ENCODE peak calls at places on chromosomes 11 and 22, in six cellular contexts. One of them, this sample, is unnamed.

GRCh38 chr11:5865826-5866225 is 8.3 kb upstream of the OR52E8 start:
- DNase-seq in A549: no peak
- DNase-seq in K562: no peak
- DNase-seq in SK-N-SH: no peak
- DNase-seq in GM12878: no peak
- DNase-seq in HepG2: no peak
- DNase-seq in this sample: no peak

GRCh38 chr22:50209893-50210292 is 9.1 kb downstream of the SELENOO start:
- DNase-seq in A549: peak
- DNase-seq in K562: peak
- DNase-seq in SK-N-SH: peak
- DNase-seq in GM12878: no peak
- DNase-seq in HepG2: peak
- DNase-seq in this sample: peak

GRCh38 chr11:48063424-48063978 is 83.1 kb downstream of the PTPRJ start:
- DNase-seq in A549: peak
- DNase-seq in K562: no peak
- DNase-seq in SK-N-SH: no peak
- DNase-seq in GM12878: no peak
- DNase-seq in HepG2: no peak
- DNase-seq in this sample: peak

GRCh38 chr22:29641052-29641780 is 37.8 kb downstream of the NF2 start:
- DNase-seq in A549: no peak
- DNase-seq in K562: no peak
- DNase-seq in SK-N-SH: no peak
- DNase-seq in GM12878: no peak
- DNase-seq in HepG2: no peak
- DNase-seq in this sample: peak

GRCh38 chr22:19973551-19974183 is 32.0 kb upstream of the TXNRD2 start:
- DNase-seq in A549: no peak
- DNase-seq in K562: no peak
- DNase-seq in SK-N-SH: no peak
- DNase-seq in GM12878: no peak
- DNase-seq in HepG2: no peak
- DNase-seq in this sample: no peak

GRCh38 chr22:42856179-42856864 is 751 bp downstream of the ARFGAP3 start:
- DNase-seq in A549: no peak
- DNase-seq in K562: peak
- DNase-seq in SK-N-SH: no peak
- DNase-seq in GM12878: no peak
- DNase-seq in HepG2: peak
- DNase-seq in this sample: peak

GRCh38 chr11:95799531-95799930 is 9.2 kb downstream of the CEP57 start:
- DNase-seq in A549: no peak
- DNase-seq in K562: no peak
- DNase-seq in SK-N-SH: peak
- DNase-seq in GM12878: no peak
- DNase-seq in HepG2: no peak
- DNase-seq in this sample: no peak

GRCh38 chr22:23522642-23523251 is 57.3 kb downstream of the IGLL1 start:
- DNase-seq in A549: no peak
- DNase-seq in K562: no peak
- DNase-seq in SK-N-SH: peak
- DNase-seq in GM12878: no peak
- DNase-seq in HepG2: peak
- DNase-seq in this sample: no peak

GRCh38 chr11:71488086-71488967 is 35.3 kb downstream of the NADSYN1 start:
- DNase-seq in A549: peak
- DNase-seq in K562: peak
- DNase-seq in SK-N-SH: peak
- DNase-seq in GM12878: no peak
- DNase-seq in HepG2: no peak
- DNase-seq in this sample: peak

GRCh38 chr11:116837231-116838091 is at the start of gene APOA1:
- DNase-seq in A549: no peak
- DNase-seq in K562: no peak
- DNase-seq in SK-N-SH: peak
- DNase-seq in GM12878: no peak
- DNase-seq in HepG2: peak
- DNase-seq in this sample: no peak

GRCh38 chr11:88544656-88545280 is 207.2 kb upstream of the CTSC start:
- DNase-seq in A549: no peak
- DNase-seq in K562: no peak
- DNase-seq in SK-N-SH: no peak
- DNase-seq in GM12878: no peak
- DNase-seq in HepG2: no peak
- DNase-seq in this sample: peak

GRCh38 chr11:111312076-111312475 is 13.7 kb downstream of the POU2AF3 start:
- DNase-seq in A549: no peak
- DNase-seq in K562: no peak
- DNase-seq in SK-N-SH: no peak
- DNase-seq in GM12878: no peak
- DNase-seq in HepG2: no peak
- DNase-seq in this sample: no peak

GRCh38 chr11:44559207-44559943 is 6.1 kb upstream of the CD82 start:
- DNase-seq in A549: no peak
- DNase-seq in K562: no peak
- DNase-seq in SK-N-SH: no peak
- DNase-seq in GM12878: peak
- DNase-seq in HepG2: no peak
- DNase-seq in this sample: no peak

GRCh38 chr11:44563716-44564115 is 1.7 kb upstream of the CD82 start:
- DNase-seq in A549: no peak
- DNase-seq in K562: no peak
- DNase-seq in SK-N-SH: no peak
- DNase-seq in GM12878: no peak
- DNase-seq in HepG2: no peak
- DNase-seq in this sample: peak

GRCh38 chr11:44561964-44562734 is 3.3 kb upstream of the CD82 start:
- DNase-seq in A549: no peak
- DNase-seq in K562: no peak
- DNase-seq in SK-N-SH: no peak
- DNase-seq in GM12878: no peak
- DNase-seq in HepG2: no peak
- DNase-seq in this sample: no peak

GRCh38 chr11:44562836-44563460 is 2.5 kb upstream of the CD82 start:
- DNase-seq in A549: no peak
- DNase-seq in K562: no peak
- DNase-seq in SK-N-SH: peak
- DNase-seq in GM12878: no peak
- DNase-seq in HepG2: no peak
- DNase-seq in this sample: no peak

GRCh38 chr11:44561275-44561781 is 4.1 kb upstream of the CD82 start:
- DNase-seq in A549: no peak
- DNase-seq in K562: no peak
- DNase-seq in SK-N-SH: no peak
- DNase-seq in GM12878: no peak
- DNase-seq in HepG2: no peak
- DNase-seq in this sample: peak
- TF ChIP-seq SMC3 in A549: no peak
- TF ChIP-seq SMC3 in K562: no peak
- TF ChIP-seq SMC3 in SK-N-SH: no peak
- TF ChIP-seq SMC3 in GM12878: no peak
- TF ChIP-seq SMC3 in HepG2: no peak
- TF ChIP-seq SMC3 in this sample: no peak

GRCh38 chr22:27918351-27919221 is 470 bp downstream of the PITPNB start:
- DNase-seq in A549: peak
- DNase-seq in K562: peak
- DNase-seq in SK-N-SH: peak
- DNase-seq in GM12878: no peak
- DNase-seq in HepG2: peak
- DNase-seq in this sample: peak

GRCh38 chr22:27919222-27919942 is at the start of gene PITPNB:
- DNase-seq in A549: peak
- DNase-seq in K562: peak
- DNase-seq in SK-N-SH: peak
- DNase-seq in GM12878: peak
- DNase-seq in HepG2: peak
- DNase-seq in this sample: peak

GRCh38 chr22:27925331-27925730 is 6.3 kb upstream of the PITPNB start:
- DNase-seq in A549: no peak
- DNase-seq in K562: no peak
- DNase-seq in SK-N-SH: no peak
- DNase-seq in GM12878: no peak
- DNase-seq in HepG2: no peak
- DNase-seq in this sample: no peak

DNA sequence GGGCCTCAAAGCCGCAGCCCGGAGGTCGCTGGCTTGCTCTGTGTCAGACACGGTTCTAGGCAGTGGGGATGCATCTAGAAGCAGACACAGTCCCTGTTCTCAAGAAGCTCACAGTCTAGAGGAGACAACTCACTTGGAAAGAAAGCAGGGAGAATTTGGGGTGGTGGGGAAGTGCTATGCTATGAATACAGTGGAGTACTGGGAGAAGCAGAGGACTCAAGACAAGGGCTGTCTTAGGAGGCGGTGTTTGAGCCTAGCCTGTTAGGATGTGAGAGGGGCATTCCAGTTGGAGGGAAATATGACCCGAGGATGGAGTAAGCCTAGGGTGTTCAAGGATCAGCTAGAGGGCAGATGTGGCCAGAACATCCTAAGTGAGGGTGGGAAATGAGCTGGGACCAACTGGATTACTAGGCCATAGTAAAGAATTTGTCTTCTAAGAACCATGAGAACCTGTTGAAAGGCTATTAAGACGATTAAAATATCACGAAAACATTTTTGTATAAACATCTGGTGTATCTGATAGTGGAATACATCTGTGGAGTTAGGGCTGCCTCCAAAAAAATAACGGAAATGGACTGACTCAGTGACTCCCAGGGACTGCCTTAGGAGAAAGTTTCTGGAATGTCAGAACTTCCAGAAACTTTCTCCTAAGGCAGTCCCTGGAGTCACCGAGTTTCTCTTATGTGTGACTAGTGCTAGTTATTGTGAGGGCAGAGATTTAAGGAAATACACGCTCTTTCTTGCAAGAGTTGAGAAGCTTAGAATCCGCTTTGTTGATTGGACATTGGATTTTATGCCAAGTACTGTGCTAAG is 1.1 kb upstream of the PITPNB start:
- DNase-seq in A549: peak
- DNase-seq in K562: no peak
- DNase-seq in SK-N-SH: peak
- DNase-seq in GM12878: no peak
- DNase-seq in HepG2: peak
- DNase-seq in this sample: peak
- TF ChIP-seq SMC3 in A549: no peak
- TF ChIP-seq SMC3 in K562: no peak
- TF ChIP-seq SMC3 in SK-N-SH: no peak
- TF ChIP-seq SMC3 in GM12878: no peak
- TF ChIP-seq SMC3 in HepG2: no peak
- TF ChIP-seq SMC3 in this sample: no peak

DNA sequence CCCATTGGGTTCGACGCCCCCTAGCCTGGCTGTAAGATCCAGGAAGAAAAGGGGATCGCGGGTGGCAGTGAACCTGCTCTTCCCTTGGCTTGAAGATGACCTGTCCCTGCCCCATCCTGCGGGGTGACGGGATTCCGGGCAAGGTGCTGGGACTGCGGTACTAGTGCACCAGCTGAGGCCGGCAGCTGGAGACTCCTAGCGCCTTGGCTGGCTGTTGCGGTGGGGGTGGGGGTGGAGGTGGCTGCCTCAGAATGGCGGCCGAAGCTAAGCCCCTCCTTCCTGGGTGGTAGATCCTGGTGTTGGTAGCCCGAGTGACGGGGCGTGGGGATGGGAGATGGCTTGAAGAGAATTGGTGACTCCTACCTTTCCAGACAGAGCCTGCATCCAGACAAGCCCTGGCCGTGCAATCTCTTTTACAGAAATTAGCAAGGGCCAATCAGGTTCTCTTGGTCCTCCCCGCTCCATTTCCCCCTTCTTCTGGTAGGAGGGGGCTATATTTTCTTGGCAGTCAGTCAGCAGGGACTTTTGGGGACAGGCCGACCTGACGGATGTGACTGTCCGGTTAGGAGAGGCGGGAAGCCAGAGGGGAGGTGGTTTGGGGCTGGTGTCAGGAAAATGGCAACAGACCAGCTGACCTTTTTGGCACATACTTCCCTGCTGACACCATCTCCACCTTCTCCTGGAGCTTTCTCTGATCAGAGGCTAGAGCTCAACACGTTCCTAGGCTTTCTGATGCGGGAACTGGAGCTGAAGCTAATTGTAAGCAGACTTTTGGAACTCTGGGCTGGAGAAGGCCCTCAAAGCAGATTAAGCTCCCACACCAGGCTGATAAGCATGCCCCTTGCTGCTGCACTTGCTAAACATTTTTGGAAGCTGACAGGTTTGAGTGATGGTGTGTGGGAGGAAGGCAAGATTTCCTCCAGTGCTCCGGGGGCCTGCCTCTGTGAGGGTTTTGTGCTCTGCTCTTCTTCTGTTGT is 2.0 kb downstream of the NAV2 start:
- DNase-seq in A549: no peak
- DNase-seq in K562: peak
- DNase-seq in SK-N-SH: peak
- DNase-seq in GM12878: no peak
- DNase-seq in HepG2: no peak
- DNase-seq in this sample: peak
- TF ChIP-seq SMC3 in A549: no peak
- TF ChIP-seq SMC3 in K562: no peak
- TF ChIP-seq SMC3 in SK-N-SH: no peak
- TF ChIP-seq SMC3 in GM12878: no peak
- TF ChIP-seq SMC3 in HepG2: no peak
- TF ChIP-seq SMC3 in this sample: no peak

GRCh38 chr11:58573451-58574104 is 2.1 kb downstream of the LPXN start:
- DNase-seq in A549: peak
- DNase-seq in K562: no peak
- DNase-seq in SK-N-SH: no peak
- DNase-seq in GM12878: no peak
- DNase-seq in HepG2: no peak
- DNase-seq in this sample: peak
- TF ChIP-seq SMC3 in A549: no peak
- TF ChIP-seq SMC3 in K562: no peak
- TF ChIP-seq SMC3 in SK-N-SH: no peak
- TF ChIP-seq SMC3 in GM12878: no peak
- TF ChIP-seq SMC3 in HepG2: no peak
- TF ChIP-seq SMC3 in this sample: no peak

GRCh38 chr11:64762916-64763803 is 3.4 kb upstream of the PYGM start:
- DNase-seq in A549: no peak
- DNase-seq in K562: peak
- DNase-seq in SK-N-SH: peak
- DNase-seq in GM12878: no peak
- DNase-seq in HepG2: no peak
- DNase-seq in this sample: peak

GRCh38 chr11:64765291-64765803 is 5.6 kb upstream of the PYGM start:
- DNase-seq in A549: no peak
- DNase-seq in K562: no peak
- DNase-seq in SK-N-SH: peak
- DNase-seq in GM12878: no peak
- DNase-seq in HepG2: no peak
- DNase-seq in this sample: no peak

GRCh38 chr11:64764753-64765152 is 5.0 kb upstream of the PYGM start:
- DNase-seq in A549: no peak
- DNase-seq in K562: no peak
- DNase-seq in SK-N-SH: no peak
- DNase-seq in GM12878: no peak
- DNase-seq in HepG2: no peak
- DNase-seq in this sample: no peak

GRCh38 chr11:64762277-64762915 is 2.6 kb upstream of the PYGM start:
- DNase-seq in A549: no peak
- DNase-seq in K562: peak
- DNase-seq in SK-N-SH: peak
- DNase-seq in GM12878: no peak
- DNase-seq in HepG2: no peak
- DNase-seq in this sample: no peak

GRCh38 chr11:64763804-64764611 is 4.2 kb upstream of the PYGM start:
- DNase-seq in A549: no peak
- DNase-seq in K562: peak
- DNase-seq in SK-N-SH: no peak
- DNase-seq in GM12878: no peak
- DNase-seq in HepG2: no peak
- DNase-seq in this sample: no peak
- TF ChIP-seq SMC3 in A549: no peak
- TF ChIP-seq SMC3 in K562: no peak
- TF ChIP-seq SMC3 in SK-N-SH: no peak
- TF ChIP-seq SMC3 in GM12878: no peak
- TF ChIP-seq SMC3 in HepG2: no peak
- TF ChIP-seq SMC3 in this sample: no peak

This sample was measured in IMR-90.